ENCODE peak calls at places on chromosomes 11 and 22, in seven cellular contexts. W is activated CD4-positive, alpha-beta T cell treated with anti-CD3 and anti-CD28 coated beads, Interleukin-2, amount 50 U/mL, for 48 hours; H is body of pancreas; M is anterior cingulate cortex; N is neuronal stem cell; T is GDM1; C is ACHN. K is an unnamed sample.

GRCh38 chr11:65290448-65291165 is 24.1 kb upstream of the CDC42EP2 start:
- DNase-seq in W (no peak), H (peak), M (peak), N (no peak), T (no peak), C (no peak), K (peak)

GRCh38 chr11:64894070-64894811 is 15.8 kb upstream of the EHD1 start:
- DNase-seq in W (peak), H (peak), M (peak), N (no peak), T (peak), C (peak), K (peak)

GRCh38 chr22:39920134-39920743 is 19.4 kb downstream of the GRAP2 start:
- DNase-seq in W (peak), H (no peak), M (no peak), N (no peak), T (no peak), C (no peak), K (no peak)

GRCh38 chr11:32902089-32902665 is 9.6 kb downstream of the QSER1 start:
- DNase-seq in W (no peak), H (no peak), M (no peak), N (no peak), T (no peak), C (no peak), K (peak)

GRCh38 chr11:66857234-66857926 is 516 bp downstream of the LRFN4 start:
- DNase-seq in W (peak), H (no peak), M (no peak), N (no peak), T (no peak), C (no peak), K (no peak)

GRCh38 chr22:37501610-37502341 is 15.6 kb upstream of the MFNG start:
- DNase-seq in W (no peak), H (peak), M (no peak), N (no peak), T (no peak), C (peak), K (peak)

GRCh38 chr11:28228196-28228595 is 120.0 kb downstream of the METTL15 start:
- DNase-seq in W (no peak), H (no peak), M (no peak), N (no peak), T (no peak), C (no peak), K (no peak)

GRCh38 chr22:26286091-26286780 is 117.0 kb downstream of the SEZ6L start:
- DNase-seq in W (no peak), H (no peak), M (no peak), N (no peak), T (no peak), C (no peak), K (no peak)

GRCh38 chr11:13970986-13971385 is 8.5 kb downstream of the SPON1 start:
- DNase-seq in W (peak), H (no peak), M (no peak), N (no peak), T (no peak), C (peak), K (peak)

GRCh38 chr11:131668867-131669780 is 298.7 kb downstream of the NTM start:
- DNase-seq in W (peak), H (peak), M (no peak), N (peak), T (no peak), C (peak), K (peak)

GRCh38 chr11:7597620-7598019 is 75.7 kb downstream of the CYB5R2 start:
- DNase-seq in W (no peak), H (peak), M (no peak), N (no peak), T (no peak), C (no peak), K (peak)

GRCh38 chr22:45968751-45969413 is 8.1 kb downstream of the WNT7B start:
- DNase-seq in W (no peak), H (no peak), M (no peak), N (no peak), T (no peak), C (no peak), K (no peak)

GRCh38 chr22:23789638-23790037 is 2.9 kb downstream of the SMARCB1 start:
- DNase-seq in W (no peak), H (no peak), M (no peak), N (no peak), T (no peak), C (no peak), K (no peak)

GRCh38 chr11:15327786-15328231 is 213.1 kb downstream of the INSC start:
- DNase-seq in W (peak), H (peak), M (peak), N (peak), T (no peak), C (peak), K (peak)

GRCh38 chr22:44353063-44353440 is 40.3 kb upstream of the SHISAL1 start:
- DNase-seq in W (no peak), H (no peak), M (no peak), N (no peak), T (no peak), C (no peak), K (no peak)

GRCh38 chr22:22926359-22927195 is 39.0 kb downstream of the IGLL5 start:
- DNase-seq in W (no peak), H (no peak), M (no peak), N (no peak), T (no peak), C (no peak), K (no peak)

GRCh38 chr11:75302346-75302745 is 49.1 kb downstream of the ARRB1 start:
- DNase-seq in W (no peak), H (no peak), M (no peak), N (no peak), T (no peak), C (no peak), K (no peak)

GRCh38 chr11:14251754-14252153 is 107.2 kb downstream of the RRAS2 start:
- DNase-seq in W (no peak), H (no peak), M (no peak), N (no peak), T (no peak), C (no peak), K (no peak)

GRCh38 chr22:45771057-45771456 is 99.4 kb downstream of the ATXN10 start:
- DNase-seq in W (no peak), H (no peak), M (no peak), N (no peak), T (no peak), C (no peak), K (no peak)

GRCh38 chr11:9575531-9576240 is 2.2 kb downstream of the WEE1 start:
- DNase-seq in W (no peak), H (no peak), M (no peak), N (no peak), T (no peak), C (peak), K (no peak)

GRCh38 chr22:48631288-48631687 is 1196.4 kb downstream of the BRD1 start:
- DNase-seq in W (no peak), H (no peak), M (no peak), N (no peak), T (no peak), C (no peak), K (no peak)

GRCh38 chr22:27918351-27919221 is 470 bp downstream of the PITPNB start:
- DNase-seq in W (peak), H (peak), M (peak), N (peak), T (no peak), C (peak), K (peak)

GRCh38 chr11:99063331-99063730 is 42.6 kb downstream of the CNTN5 start:
- DNase-seq in W (no peak), H (no peak), M (no peak), N (no peak), T (no peak), C (no peak), K (no peak)

GRCh38 chr22:45602824-45603301 is 68.8 kb upstream of the ATXN10 start:
- DNase-seq in W (no peak), H (no peak), M (no peak), N (peak), T (peak), C (peak), K (no peak)

GRCh38 chr11:86722041-86722440 is 49.6 kb upstream of the ME3 start:
- DNase-seq in W (no peak), H (no peak), M (no peak), N (no peak), T (no peak), C (no peak), K (no peak)

GRCh38 chr22:44074286-44074984 is 50.3 kb downstream of the PARVB start:
- DNase-seq in W (no peak), H (no peak), M (no peak), N (no peak), T (no peak), C (no peak), K (no peak)

K was measured in lung.